ENCODE peak calls at places on chromosome 21, in ten cellular contexts. E, O, K, L, I, B, J, H, V and M are unnamed samples.

GRCh38 chr21:29342394-29342957 is 43.8 kb downstream of the BACH1 start:
- DNase-seq in E (peak; percentile 72), O (no peak), K (peak; percentile 87), L (peak; percentile 88), I (peak; percentile 39), B (peak; percentile 95), J (no peak), H (no peak), V (peak; percentile 82), M (peak; percentile 85)

GRCh38 chr21:44865561-44866280 is 7.8 kb downstream of the PTTG1IP start:
- DNase-seq in E (no peak), O (no peak), K (no peak), L (no peak), I (no peak), B (no peak), J (no peak), H (no peak), V (no peak), M (no peak)

GRCh38 chr21:34200288-34200905 is 127.0 kb downstream of the MRPS6 start:
- DNase-seq in E (no peak), O (no peak), K (no peak), L (no peak), I (no peak), B (no peak), J (no peak), H (no peak), V (no peak), M (peak; percentile 74)

GRCh38 chr21:26085100-26085499 is 85.5 kb downstream of the APP start:
- DNase-seq in E (no peak), O (no peak), K (no peak), L (no peak), I (no peak), B (no peak), J (no peak), H (no peak), V (no peak), M (peak; percentile 56)

GRCh38 chr21:28138272-28138671 is 854.4 kb downstream of the LTN1 start:
- DNase-seq in E (no peak), O (peak; percentile 43), K (no peak), L (peak; percentile 53), I (no peak), B (no peak), J (peak; percentile 64), H (no peak), V (no peak), M (peak; percentile 59)

GRCh38 chr21:25385912-25386474 is 221.3 kb downstream of the MRPL39 start:
- DNase-seq in E (peak; percentile 52), O (no peak), K (no peak), L (peak; percentile 31), I (peak; percentile 79), B (no peak), J (peak; percentile 83), H (peak; percentile 79), V (no peak), M (peak; percentile 58)

GRCh38 chr21:30577766-30578165 is 12.4 kb downstream of the KRTAP22-2 start:
- DNase-seq in E (no peak), O (no peak), K (no peak), L (no peak), I (no peak), B (no peak), J (no peak), H (no peak), V (no peak), M (no peak)

GRCh38 chr21:27033467-27033866 is 66.6 kb upstream of the ADAMTS5 start:
- DNase-seq in E (no peak), O (peak; percentile 24), K (no peak), L (no peak), I (peak; percentile 15), B (no peak), J (peak; percentile 11), H (no peak), V (no peak), M (no peak)

GRCh38 chr21:44947111-44947929 is 7.5 kb downstream of the SLX9 start:
- DNase-seq in E (no peak), O (peak; percentile 6), K (peak; percentile 73), L (no peak), I (no peak), B (no peak), J (no peak), H (no peak), V (peak; percentile 57), M (no peak)

GRCh38 chr21:38171723-38172344 is 85.0 kb upstream of the KCNJ15 start:
- DNase-seq in E (peak; percentile 69), O (no peak), K (no peak), L (no peak), I (peak; percentile 45), B (no peak), J (peak; percentile 56), H (peak; percentile 31), V (no peak), M (peak; percentile 85)

GRCh38 chr21:29394051-29394450 is 95.3 kb downstream of the BACH1 start:
- DNase-seq in E (no peak), O (no peak), K (no peak), L (no peak), I (no peak), B (no peak), J (no peak), H (no peak), V (no peak), M (no peak)

GRCh38 chr21:26708223-26708800 is 135.2 kb upstream of the CYYR1 start:
- DNase-seq in E (no peak), O (no peak), K (no peak), L (no peak), I (no peak), B (no peak), J (no peak), H (no peak), V (no peak), M (no peak)

GRCh38 chr21:17930102-17930501 is 110.9 kb upstream of the C21orf91 start:
- DNase-seq in E (no peak), O (peak; percentile 23), K (no peak), L (no peak), I (no peak), B (no peak), J (no peak), H (no peak), V (no peak), M (no peak)

GRCh38 chr21:46314441-46315020 is 9.1 kb downstream of the C21orf58 start:
- DNase-seq in E (no peak), O (no peak), K (no peak), L (no peak), I (no peak), B (no peak), J (no peak), H (no peak), V (no peak), M (no peak)

GRCh38 chr21:45469273-45470086 is 64.5 kb downstream of the COL18A1 start:
- DNase-seq in E (no peak), O (no peak), K (peak; percentile 62), L (no peak), I (no peak), B (no peak), J (no peak), H (no peak), V (no peak), M (peak; percentile 54)

GRCh38 chr21:38159355-38159754 is 97.4 kb upstream of the KCNJ15 start:
- DNase-seq in E (peak; percentile 77), O (peak; percentile 24), K (peak; percentile 54), L (peak; percentile 74), I (peak; percentile 73), B (peak; percentile 49), J (peak; percentile 73), H (peak; percentile 77), V (no peak), M (peak; percentile 89)

GRCh38 chr21:15703932-15704331 is 25.9 kb upstream of the USP25 start:
- DNase-seq in E (no peak), O (no peak), K (no peak), L (no peak), I (no peak), B (no peak), J (no peak), H (no peak), V (no peak), M (no peak)

DNA sequence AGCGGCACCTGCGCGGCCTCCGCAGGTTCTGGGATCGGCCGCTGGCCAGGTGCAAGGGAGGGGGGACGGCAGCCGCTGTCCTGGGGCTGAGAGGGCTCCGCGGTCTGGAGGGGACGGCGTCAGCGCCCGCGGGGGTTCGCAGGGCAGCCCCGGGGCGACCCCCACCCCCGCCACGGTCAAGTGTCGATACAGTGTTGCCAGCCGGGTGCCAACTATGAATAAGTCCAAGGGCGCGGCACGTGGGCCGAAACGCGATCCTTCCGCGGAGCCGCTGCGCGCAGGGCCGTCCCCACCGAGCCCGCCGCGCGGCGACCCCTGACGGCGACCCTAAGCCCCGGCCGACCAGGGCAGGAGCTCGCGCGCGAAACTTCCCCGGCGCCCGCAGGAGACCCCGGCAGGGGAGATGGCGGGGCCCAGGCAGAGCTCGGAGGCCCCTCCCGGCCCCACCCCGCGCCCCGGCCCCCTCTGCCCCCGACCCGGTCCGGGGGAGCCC is 664 bp upstream of the AGPAT3 start:
- DNase-seq in E (no peak), O (peak; percentile 28), K (no peak), L (no peak), I (peak; percentile 82), B (no peak), J (no peak), H (peak; percentile 37), V (no peak), M (peak; percentile 21)
- H3K4me3 ChIP-seq in E (peak overlapping the region; percentile 50), O (peak overlapping the region; percentile 54), K (peak overlapping the region; percentile 93), L (peak overlapping the region; percentile 46), I (peak overlapping the region; percentile 34), B (peak overlapping the region; percentile 63), J (peak overlapping the region; percentile 43), H (peak overlapping the region; percentile 86), V (peak overlapping the region; percentile 82), M (peak overlapping the region; percentile 72)

DNA sequence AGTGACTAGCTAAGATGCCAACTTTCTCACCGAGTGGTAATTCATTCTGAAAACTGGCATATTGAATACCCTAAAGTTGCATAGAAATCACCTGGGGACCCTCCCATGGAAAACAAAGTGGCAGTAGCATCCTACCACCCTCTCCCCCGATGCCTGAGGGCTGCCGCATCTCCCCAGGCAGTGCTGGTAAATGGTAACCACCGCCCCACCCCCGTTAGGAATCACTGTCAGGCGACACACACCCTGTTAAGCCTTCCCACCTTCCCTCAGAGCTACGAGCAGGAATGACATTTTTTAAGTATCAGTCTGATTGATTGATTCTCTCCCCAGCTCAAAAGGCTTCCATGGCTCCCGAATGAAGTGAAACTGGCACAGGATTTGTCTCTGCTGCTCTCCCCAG is 28.3 kb downstream of the TMPRSS2 start:
- DNase-seq in E (no peak), O (no peak), K (no peak), L (no peak), I (no peak), B (no peak), J (no peak), H (no peak), V (no peak), M (no peak)
- H3K4me3 ChIP-seq in E (no peak overlapping the region), O (no peak overlapping the region), K (no peak overlapping the region), L (no peak overlapping the region), I (no peak overlapping the region), B (no peak overlapping the region), J (no peak overlapping the region), H (no peak overlapping the region), V (no peak overlapping the region), M (no peak overlapping the region)

GRCh38 chr21:31879251-31879650 is 6.4 kb downstream of the HUNK start:
- DNase-seq in E (no peak), O (no peak), K (no peak), L (no peak), I (peak; percentile 55), B (no peak), J (peak; percentile 62), H (no peak), V (no peak), M (no peak)
- H3K4me3 ChIP-seq in E (no peak overlapping the region), O (no peak overlapping the region), K (no peak overlapping the region), L (no peak overlapping the region), I (no peak overlapping the region), B (no peak overlapping the region), J (peak overlapping the region; percentile 6), H (no peak overlapping the region), V (no peak overlapping the region), M (no peak overlapping the region)

GRCh38 chr21:36297938-36298572 is 21.9 kb upstream of the MORC3 start:
- DNase-seq in E (peak; percentile 7), O (no peak), K (peak; percentile 57), L (no peak), I (peak; percentile 35), B (no peak), J (no peak), H (no peak), V (peak; percentile 71), M (peak; percentile 77)
- H3K4me3 ChIP-seq in E (no peak overlapping the region), O (no peak overlapping the region), K (no peak overlapping the region), L (no peak overlapping the region), I (no peak overlapping the region), B (no peak overlapping the region), J (no peak overlapping the region), H (no peak overlapping the region), V (peak overlapping the region; percentile 44), M (peak overlapping the region; percentile 1)